ENCODE peak calls at places on chromosomes 2 and 18, in four cellular contexts. J is GM06990; F is activated CD4-positive, alpha-beta memory T cell treated with anti-CD3 and anti-CD28 coated beads, Interleukin-2, amount 10 ng/mL, durations not matched to agents 7 days and 5 days; U is kidney glomerular epithelial cell. N is an unnamed sample.

GRCh38 chr2:100070078-100070477 is 72.3 kb downstream of the AFF3 start:
- DNase-seq in F (no peak), J (no peak), U (no peak), N (no peak)

GRCh38 chr2:104734937-104735586 is 118.9 kb upstream of the POU3F3 start:
- DNase-seq in F (no peak), U (no peak), J (no peak), N (peak; percentile 3)

GRCh38 chr18:60987963-60988362 is 345.3 kb upstream of the CDH20 start:
- DNase-seq in U (peak; percentile 13), F (no peak), J (no peak), N (no peak)

GRCh38 chr2:233988581-233988980 is 61.9 kb upstream of the SPP2 start:
- DNase-seq in F (no peak), J (no peak), U (no peak), N (no peak)

GRCh38 chr2:214393796-214394195 is 17.1 kb upstream of the VWC2L start:
- DNase-seq in U (no peak), F (no peak), J (no peak), N (no peak)

GRCh38 chr2:133360882-133361281 is 207.4 kb downstream of the NCKAP5 start:
- DNase-seq in U (no peak), F (no peak), J (no peak), N (no peak)

GRCh38 chr2:40957508-40957907 is 505.6 kb upstream of the SLC8A1 start:
- DNase-seq in J (no peak), F (no peak), U (no peak), N (peak; percentile 26)

GRCh38 chr2:20488136-20488705 is 41.3 kb downstream of the RHOB start:
- DNase-seq in F (no peak), U (peak; percentile 36), J (no peak), N (no peak)

GRCh38 chr2:232325324-232326273 is 53.0 kb upstream of the ALPP start:
- DNase-seq in U (no peak), J (no peak), F (peak; percentile 49), N (peak; percentile 37)

GRCh38 chr2:53793261-53793660 is 6.4 kb downstream of the ERLEC1 start:
- DNase-seq in F (no peak), J (no peak), U (no peak), N (no peak)

GRCh38 chr18:44229693-44230108 is 451.0 kb upstream of the SETBP1 start:
- DNase-seq in F (no peak), U (no peak), J (no peak), N (no peak)

GRCh38 chr2:126761981-126762878 is 106.3 kb downstream of the GYPC start:
- DNase-seq in J (no peak), U (no peak), F (peak; percentile 78), N (peak; percentile 43)

N was measured in GM12865.